ENCODE peak calls at places on chromosome 13, in seven cellular contexts. B is A549, H is breast epithelium, D is thyroid gland, V is uterus, M is esophagus squamous epithelium, Y is ovary. I is an unnamed sample.
A peak's percentile ranks its signal among the peaks of the same experiment; 100 is the strongest.

GRCh38 chr13:75181906-75182305 is 300.1 kb downstream of the TBC1D4 start:
- DNase-seq in B (no peak), H (no peak), D (no peak), V (no peak), M (no peak), Y (no peak), I (no peak)

GRCh38 chr13:30561506-30561905 is 56.2 kb upstream of the USPL1 start:
- DNase-seq in B (no peak), H (no peak), D (no peak), V (no peak), M (no peak), Y (no peak), I (no peak)

GRCh38 chr13:75929074-75929473 is 292.9 kb downstream of the LMO7 start:
- DNase-seq in B (no peak), H (no peak), D (no peak), V (no peak), M (no peak), Y (no peak), I (no peak)

GRCh38 chr13:35388456-35388855 is 88.0 kb downstream of the MAB21L1 start:
- DNase-seq in B (no peak), H (no peak), D (no peak), V (no peak), M (no peak), Y (no peak), I (no peak)

GRCh38 chr13:105925496-105925895 is 610.0 kb downstream of the EFNB2 start:
- DNase-seq in B (no peak), H (no peak), D (no peak), V (no peak), M (no peak), Y (no peak), I (no peak)

GRCh38 chr13:53112522-53112921 is 83.9 kb downstream of the OLFM4 start:
- DNase-seq in B (no peak), H (no peak), D (no peak), V (no peak), M (no peak), Y (no peak), I (no peak)

GRCh38 chr13:97568850-97569249 is 134.9 kb downstream of the RAP2A start:
- DNase-seq in B (no peak), H (peak; percentile 21), D (no peak), V (no peak), M (no peak), Y (no peak), I (peak; percentile 50)

GRCh38 chr13:102970542-102970941 is 95.7 kb downstream of the SLC10A2 start:
- DNase-seq in B (no peak), H (no peak), D (no peak), V (no peak), M (no peak), Y (no peak), I (no peak)

GRCh38 chr13:100100115-100100879 is 11.4 kb downstream of the PCCA start:
- DNase-seq in B (peak; percentile 19), H (peak; percentile 48), D (peak; percentile 66), V (peak; percentile 44), M (no peak), Y (peak; percentile 41), I (peak; percentile 61)

GRCh38 chr13:21123956-21124355 is 52.4 kb downstream of the SKA3 start:
- DNase-seq in B (no peak), H (no peak), D (no peak), V (no peak), M (no peak), Y (no peak), I (no peak)

GRCh38 chr13:22055259-22055658 is 384.4 kb downstream of the FGF9 start:
- DNase-seq in B (no peak), H (no peak), D (no peak), V (no peak), M (no peak), Y (no peak), I (no peak)

GRCh38 chr13:104855581-104855980 is 1679.9 kb downstream of the EFNB2 start:
- DNase-seq in B (no peak), H (no peak), D (no peak), V (no peak), M (no peak), Y (no peak), I (no peak)

DNA sequence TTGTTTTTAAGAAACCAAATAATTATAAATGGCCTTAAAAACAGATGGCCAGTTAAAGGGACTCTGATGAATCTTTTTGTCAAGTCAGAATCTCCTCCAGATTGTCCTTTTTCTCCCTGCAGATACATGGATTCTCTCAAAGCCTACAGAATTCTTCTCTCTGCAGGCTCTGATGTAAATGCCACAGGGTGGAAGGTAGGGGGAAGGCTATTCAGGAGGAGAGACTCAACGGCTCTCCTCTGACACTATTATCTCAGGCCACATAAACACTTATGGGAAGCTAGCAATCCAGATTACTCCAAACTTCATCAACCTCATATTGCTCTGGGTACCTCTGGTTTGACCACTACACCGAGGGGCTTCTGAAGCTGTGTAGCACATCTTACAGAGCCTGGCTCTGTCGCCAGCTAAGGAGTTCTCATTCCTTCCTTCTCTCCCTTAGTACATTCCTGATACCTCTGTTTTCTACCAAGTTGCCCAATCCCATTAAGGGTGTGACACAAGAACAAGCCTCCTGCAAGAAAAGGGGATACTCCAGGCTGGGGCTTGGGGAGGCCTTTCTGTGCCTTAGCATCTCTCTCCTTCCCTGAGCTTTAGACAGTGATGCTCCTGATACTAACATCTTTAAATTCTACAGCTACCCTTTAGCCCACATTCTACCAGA is 14.9 kb downstream of the LCP1 start:
- DNase-seq in B (no peak), H (no peak), D (no peak), V (no peak), M (no peak), Y (no peak), I (no peak)
- H3K4me1 ChIP-seq in B (no peaks in the 10 kb centered on the region), H (no peaks in the 10 kb centered on the region), D (no peaks in the 10 kb centered on the region), V (no peaks in the 10 kb centered on the region), M (no peaks in the 10 kb centered on the region), Y (no peaks in the 10 kb centered on the region), I (no peaks in the 10 kb centered on the region)

DNA sequence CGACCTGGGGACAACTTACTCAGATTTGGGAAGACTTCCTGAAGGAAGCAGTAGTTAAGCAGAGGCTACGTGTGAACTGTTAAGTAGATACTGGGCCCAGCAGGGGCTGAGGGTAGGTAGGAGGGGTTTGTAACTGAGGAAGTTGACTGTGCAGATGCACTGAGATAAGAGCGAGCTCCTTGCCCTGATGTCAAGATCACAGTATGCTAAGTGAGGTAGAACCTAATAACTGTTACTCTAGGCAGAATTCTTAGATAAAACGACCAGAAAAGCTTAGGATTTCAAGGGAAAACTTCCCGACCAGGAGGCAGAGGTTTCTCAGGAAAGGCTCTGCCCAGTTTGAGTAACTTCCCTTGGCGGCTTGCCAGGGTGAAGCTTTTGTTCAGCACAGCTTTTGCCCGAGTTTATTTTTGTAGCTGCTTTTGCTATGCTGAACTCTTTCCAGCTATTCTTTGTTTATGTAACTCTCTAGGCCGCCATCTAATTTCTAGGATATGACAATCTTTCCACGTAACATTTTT is 632.1 kb downstream of the DIAPH3 start:
- DNase-seq in B (no peak), H (peak; percentile 31), D (peak; percentile 89), V (peak; percentile 77), M (peak; percentile 8), Y (peak; percentile 51), I (peak; percentile 66)
- H3K27ac ChIP-seq in B (no peak overlapping the region), H (peak overlapping the region; percentile 53), D (peak overlapping the region; percentile 46), V (peak overlapping the region; percentile 62), M (peak overlapping the region; percentile 34), Y (no peak overlapping the region), I (peak overlapping the region; percentile 55)

DNA sequence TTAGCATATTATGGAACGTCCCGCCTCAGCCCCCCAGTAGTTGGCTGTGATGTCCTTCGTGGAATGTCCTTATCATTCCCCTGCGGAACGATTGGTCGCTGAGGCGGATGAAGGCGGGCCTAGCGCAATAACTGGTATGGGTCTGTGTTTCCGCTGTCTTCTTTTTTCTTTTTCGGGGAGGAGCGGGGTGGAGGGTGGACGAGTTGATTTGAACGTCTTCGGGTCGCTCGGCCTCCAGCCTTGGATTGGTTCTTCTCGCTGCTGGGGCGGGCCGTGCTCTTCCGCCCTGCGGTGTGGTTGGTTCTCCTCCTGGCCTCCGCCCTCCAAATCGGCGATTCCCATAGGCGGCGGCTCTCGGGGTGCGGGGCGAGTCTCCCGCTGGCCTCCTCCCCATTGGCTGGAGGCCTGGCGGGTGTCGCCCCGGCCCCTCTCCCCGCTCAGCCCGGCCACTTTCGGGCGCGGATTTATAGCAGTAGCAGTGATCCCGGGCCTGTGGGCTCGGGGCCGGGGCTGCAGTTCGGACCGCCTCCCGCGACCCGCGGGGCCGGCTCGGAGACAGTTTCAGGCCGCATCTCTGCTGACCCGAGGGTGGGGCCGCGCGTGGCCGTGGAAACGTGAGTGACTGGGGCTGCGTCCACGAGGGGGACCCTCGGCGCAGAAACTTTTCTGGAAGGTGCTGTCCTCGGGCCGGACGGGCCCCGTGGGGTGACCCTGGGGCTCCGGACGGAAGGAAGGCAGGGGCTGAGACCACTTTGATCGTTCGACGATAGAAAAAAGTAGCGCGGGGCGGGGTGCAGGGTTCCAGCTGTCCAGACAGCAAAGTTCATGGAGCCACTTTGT is 2.1 kb downstream of the ING1 start:
- DNase-seq in B (peak; percentile 82), H (peak; percentile 99), D (peak; percentile 99), V (peak; percentile 100), M (peak; percentile 95), Y (peak; percentile 96), I (peak; percentile 98)
- TF ChIP-seq POLR2A in B (peak; percentile 74), H (peak; percentile 60), D (peak; percentile 25), V (peak; percentile 91), M (peak; percentile 95), Y (peak; percentile 79), I (no peak)

GRCh38 chr13:43057653-43058317 is 34.4 kb downstream of the DNAJC15 start:
- DNase-seq in B (no peak), H (no peak), D (no peak), V (no peak), M (no peak), Y (no peak), I (no peak)

GRCh38 chr13:43054803-43055802 is 31.7 kb downstream of the DNAJC15 start:
- DNase-seq in B (no peak), H (no peak), D (peak; percentile 60), V (peak; percentile 46), M (no peak), Y (peak; percentile 27), I (peak; percentile 18)

GRCh38 chr13:43058318-43058674 is 34.9 kb downstream of the DNAJC15 start:
- DNase-seq in B (peak; percentile 16), H (no peak), D (peak; percentile 23), V (no peak), M (no peak), Y (no peak), I (no peak)

GRCh38 chr13:43061496-43062280 is 38.3 kb downstream of the DNAJC15 start:
- DNase-seq in B (no peak), H (no peak), D (no peak), V (no peak), M (no peak), Y (no peak), I (no peak)

GRCh38 chr13:43058836-43059235 is 35.5 kb downstream of the DNAJC15 start:
- DNase-seq in B (no peak), H (no peak), D (no peak), V (no peak), M (no peak), Y (no peak), I (no peak)
- H3K4me1 ChIP-seq in B (peaks cover 25% of the 10 kb centered on the region), H (peaks cover 6% of the 10 kb centered on the region), D (peaks cover 38% of the 10 kb centered on the region), V (no peaks in the 10 kb centered on the region), M (peaks cover 29% of the 10 kb centered on the region), Y (no peaks in the 10 kb centered on the region), I (peaks cover 21% of the 10 kb centered on the region)

DNA sequence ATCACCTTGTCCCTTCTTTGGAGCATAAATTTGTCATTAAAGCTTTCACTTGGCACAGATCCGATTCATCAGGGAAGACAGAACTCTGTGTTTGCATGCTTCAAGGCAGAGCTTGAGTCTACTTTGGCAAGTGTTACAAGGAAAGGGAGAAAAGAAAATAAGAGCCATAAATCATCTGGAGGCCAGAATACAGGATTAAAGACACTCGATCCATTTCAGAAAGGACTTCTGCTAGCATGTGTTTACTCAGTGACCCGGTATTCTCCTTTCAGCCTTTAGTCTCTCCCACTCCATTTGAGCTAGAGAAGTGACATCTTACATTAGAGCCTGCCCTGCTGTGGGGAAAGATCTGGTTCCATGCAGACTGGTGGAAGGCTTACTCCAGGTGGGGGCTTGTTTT is 306.4 kb downstream of the KLF5 start:
- DNase-seq in B (peak; percentile 15), H (no peak), D (no peak), V (no peak), M (no peak), Y (no peak), I (no peak)
- H3K27ac ChIP-seq in B (peak overlapping the region; percentile 74), H (no peak overlapping the region), D (no peak overlapping the region), V (no peak overlapping the region), M (peak overlapping the region; percentile 88), Y (no peak overlapping the region), I (peak overlapping the region; percentile 68)

I was measured in body of pancreas.